ENCODE peak calls at places on chromosomes 16 and 17, in six cellular contexts. Z is Peyer's patch, S is T47D, M is glutamatergic neuron, K is mesothelial cell of epicardium, N is AG08395. R is an unnamed sample.

GRCh38 chr16:58118801-58119508 is 10.2 kb downstream of the CFAP20 start:
- DNase-seq in Z (no peak), S (no peak), M (no peak), K (no peak), N (no peak), R (no peak)

GRCh38 chr17:17001874-17002520 is 30.1 kb upstream of the TNFRSF13B start:
- DNase-seq in Z (peak; percentile 84), S (peak; percentile 77), M (peak; percentile 89), K (peak; percentile 67), N (peak; percentile 84), R (peak; percentile 54)

GRCh38 chr17:81339502-81340296 is 44.6 kb upstream of the SLC38A10 start:
- DNase-seq in Z (peak; percentile 72), S (no peak), M (peak; percentile 61), K (no peak), N (no peak), R (no peak)

GRCh38 chr16:29983420-29984136 is 9.9 kb downstream of the TAOK2 start:
- DNase-seq in Z (peak; percentile 37), S (no peak), M (no peak), K (no peak), N (no peak), R (no peak)

GRCh38 chr16:8355714-8356113 is 234.6 kb downstream of the TMEM114 start:
- DNase-seq in Z (no peak), S (no peak), M (no peak), K (no peak), N (no peak), R (no peak)

GRCh38 chr17:73338566-73339247 is 26.9 kb upstream of the CDC42EP4 start:
- DNase-seq in Z (no peak), S (no peak), M (no peak), K (no peak), N (no peak), R (no peak)

GRCh38 chr17:44444735-44445105 is 55.3 kb upstream of the ITGA2B start:
- DNase-seq in Z (no peak), S (no peak), M (no peak), K (no peak), N (no peak), R (peak; percentile 54)

GRCh38 chr17:29617125-29617480 is 5.6 kb downstream of the CORO6 start:
- DNase-seq in Z (peak; percentile 87), S (peak; percentile 92), M (peak; percentile 78), K (no peak), N (peak; percentile 54), R (no peak)

GRCh38 chr16:89880477-89881367 is 7.3 kb downstream of the TCF25 start:
- DNase-seq in Z (no peak), S (no peak), M (no peak), K (no peak), N (no peak), R (no peak)

GRCh38 chr17:72270530-72270929 is 149.7 kb downstream of the SOX9 start:
- DNase-seq in Z (no peak), S (peak; percentile 44), M (no peak), K (no peak), N (peak; percentile 11), R (peak; percentile 81)

GRCh38 chr16:85162478-85163277 is 50.4 kb upstream of the CIBAR2 start:
- DNase-seq in Z (no peak), S (no peak), M (peak; percentile 66), K (no peak), N (peak; percentile 83), R (peak; percentile 70)

GRCh38 chr17:47423406-47424295 is 99.9 kb downstream of the EFCAB13 start:
- DNase-seq in Z (peak; percentile 77), S (peak; percentile 61), M (peak; percentile 34), K (peak; percentile 23), N (peak; percentile 3), R (no peak)

GRCh38 chr16:85557976-85558589 is 55.0 kb upstream of the GSE1 start:
- DNase-seq in Z (no peak), S (peak; percentile 99), M (no peak), K (no peak), N (no peak), R (no peak)

GRCh38 chr17:27535178-27535928 is 79.1 kb downstream of the KSR1 start:
- DNase-seq in Z (no peak), S (no peak), M (no peak), K (no peak), N (peak; percentile 33), R (no peak)

GRCh38 chr17:48045270-48046001 is 2.7 kb upstream of the NFE2L1 start:
- DNase-seq in Z (no peak), S (no peak), M (no peak), K (no peak), N (no peak), R (peak; percentile 50)

GRCh38 chr16:31094088-31094423 is 541 bp downstream of the VKORC1 start:
- DNase-seq in Z (peak; percentile 51), S (no peak), M (no peak), K (no peak), N (no peak), R (no peak)

GRCh38 chr16:17014484-17015121 is 456.2 kb downstream of the XYLT1 start:
- DNase-seq in Z (no peak), S (no peak), M (no peak), K (no peak), N (no peak), R (no peak)

GRCh38 chr17:38705803-38706624 is 941 bp downstream of the MLLT6 start:
- DNase-seq in Z (peak; percentile 59), S (peak; percentile 68), M (peak; percentile 34), K (no peak), N (peak; percentile 48), R (peak; percentile 42)

GRCh38 chr16:82633964-82634600 is 7.3 kb downstream of the CDH13 start:
- DNase-seq in Z (no peak), S (no peak), M (peak; percentile 72), K (no peak), N (peak; percentile 55), R (peak; percentile 87)

GRCh38 chr17:74276051-74276476 is 2.0 kb downstream of the DNAI2 start:
- DNase-seq in Z (no peak), S (no peak), M (no peak), K (no peak), N (no peak), R (no peak)

GRCh38 chr17:43834106-43834505 is 1.2 kb upstream of the MPP3 start:
- DNase-seq in Z (no peak), S (peak; percentile 11), M (no peak), K (no peak), N (peak; percentile 63), R (no peak)

GRCh38 chr17:29010586-29010985 is 4.8 kb upstream of the SEZ6 start:
- DNase-seq in Z (no peak), S (no peak), M (no peak), K (no peak), N (no peak), R (no peak)

GRCh38 chr16:66913081-66913480 is 5.6 kb downstream of the CDH16 start:
- DNase-seq in Z (no peak), S (no peak), M (no peak), K (no peak), N (no peak), R (no peak)

GRCh38 chr17:61426482-61427304 is 25.5 kb upstream of the TBX4 start:
- DNase-seq in Z (no peak), S (no peak), M (no peak), K (no peak), N (peak; percentile 63), R (peak; percentile 86)

GRCh38 chr17:58394534-58395223 is 22.7 kb downstream of the RNF43 start:
- DNase-seq in Z (no peak), S (no peak), M (no peak), K (no peak), N (no peak), R (no peak)

GRCh38 chr16:22683730-22684280 is 130.2 kb upstream of the HS3ST2 start:
- DNase-seq in Z (no peak), S (no peak), M (no peak), K (no peak), N (no peak), R (no peak)

GRCh38 chr17:75288784-75289121 is 480 bp downstream of the SLC25A19 start:
- DNase-seq in Z (no peak), S (peak; percentile 81), M (no peak), K (no peak), N (no peak), R (no peak)

GRCh38 chr16:31354394-31355291 is at the start of gene ITGAX:
- DNase-seq in Z (no peak), S (no peak), M (no peak), K (no peak), N (no peak), R (peak; percentile 10)

GRCh38 chr17:82113422-82113821 is 15.4 kb upstream of the FASN start:
- DNase-seq in Z (no peak), S (no peak), M (no peak), K (no peak), N (no peak), R (no peak)

GRCh38 chr17:1951920-1952319 is 73.2 kb downstream of the RTN4RL1 start:
- DNase-seq in Z (peak; percentile 15), S (no peak), M (no peak), K (no peak), N (no peak), R (no peak)

GRCh38 chr16:89434490-89434889 is 55.9 kb downstream of the ANKRD11 start:
- DNase-seq in Z (no peak), S (no peak), M (no peak), K (no peak), N (no peak), R (no peak)

GRCh38 chr17:55641559-55642160 is 81.0 kb downstream of the TMEM100 start:
- DNase-seq in Z (no peak), S (peak; percentile 70), M (peak; percentile 73), K (peak; percentile 20), N (peak; percentile 52), R (peak; percentile 59)

GRCh38 chr17:70139449-70139993 is 29.8 kb upstream of the KCNJ2 start:
- DNase-seq in Z (no peak), S (no peak), M (no peak), K (no peak), N (no peak), R (no peak)

GRCh38 chr16:77794586-77794985 is 6.2 kb downstream of the VAT1L start:
- DNase-seq in Z (no peak), S (no peak), M (no peak), K (no peak), N (peak; percentile 84), R (peak; percentile 87)

GRCh38 chr16:25126820-25127232 is 15.3 kb downstream of the LCMT1 start:
- DNase-seq in Z (no peak), S (peak; percentile 61), M (no peak), K (no peak), N (peak; percentile 79), R (peak; percentile 79)

GRCh38 chr17:80965606-80966005 is 26.0 kb upstream of the CHMP6 start:
- DNase-seq in Z (no peak), S (no peak), M (no peak), K (no peak), N (no peak), R (no peak)

GRCh38 chr17:28398280-28398981 is 7.6 kb downstream of the SLC46A1 start:
- DNase-seq in Z (no peak), S (no peak), M (no peak), K (no peak), N (no peak), R (peak; percentile 14)

GRCh38 chr17:6254036-6254435 is 180.9 kb downstream of the AIPL1 start:
- DNase-seq in Z (no peak), S (no peak), M (no peak), K (no peak), N (no peak), R (peak; percentile 26)

R was measured in RPMI7951.